ENCODE peak calls at places on chromosome 18, in nine cellular contexts. Z is fibroblast of pulmonary artery; Q is thyroid gland; X is CD8-positive, alpha-beta T cell; I is astrocyte; K is testis; T is cardiac muscle cell; F is neural progenitor cell; J is GM12865. P is an unnamed sample.

GRCh38 chr18:56516769-56517168 is 121.6 kb downstream of the TXNL1 start:
- DNase-seq in Z (no peak), Q (no peak), X (no peak), I (peak; percentile 92), K (peak; percentile 29), T (no peak), F (no peak), J (no peak), P (peak; percentile 66)

GRCh38 chr18:74142251-74142650 is 5.4 kb downstream of the FBXO15 start:
- DNase-seq in Z (no peak), Q (no peak), X (no peak), I (no peak), K (no peak), T (no peak), F (no peak), J (no peak), P (no peak)

GRCh38 chr18:77140439-77141109 is 8.0 kb upstream of the MBP start:
- DNase-seq in Z (no peak), Q (no peak), X (peak; percentile 48), I (no peak), K (no peak), T (no peak), F (no peak), J (no peak), P (no peak)

GRCh38 chr18:2998644-2999043 is 14.3 kb downstream of the LPIN2 start:
- DNase-seq in Z (no peak), Q (no peak), X (no peak), I (no peak), K (no peak), T (no peak), F (no peak), J (peak; percentile 42), P (no peak)

GRCh38 chr18:23314672-23315071 is 138.4 kb upstream of the RIOK3 start:
- DNase-seq in Z (no peak), Q (no peak), X (no peak), I (no peak), K (no peak), T (no peak), F (no peak), J (no peak), P (no peak)

GRCh38 chr18:74265546-74266098 is 26.1 kb downstream of the CYB5A start:
- DNase-seq in Z (no peak), Q (no peak), X (no peak), I (no peak), K (no peak), T (no peak), F (no peak), J (no peak), P (no peak)

GRCh38 chr18:48294894-48295585 is 114.1 kb downstream of the ZBTB7C start:
- DNase-seq in Z (no peak), Q (no peak), X (no peak), I (no peak), K (no peak), T (no peak), F (no peak), J (no peak), P (peak; percentile 4)

GRCh38 chr18:27685807-27686412 is 491.0 kb downstream of the CDH2 start:
- DNase-seq in Z (peak; percentile 73), Q (peak; percentile 17), X (no peak), I (peak; percentile 29), K (peak; percentile 72), T (peak; percentile 72), F (peak; percentile 47), J (peak; percentile 26), P (peak; percentile 67)

GRCh38 chr18:34709631-34710429 is at the start of gene DTNA:
- DNase-seq in Z (peak; percentile 97), Q (no peak), X (no peak), I (peak; percentile 95), K (peak; percentile 51), T (peak; percentile 95), F (peak; percentile 64), J (peak; percentile 13), P (peak; percentile 94)

GRCh38 chr18:21112543-21113105 is 1.0 kb upstream of the ROCK1 start:
- DNase-seq in Z (peak; percentile 16), Q (no peak), X (no peak), I (no peak), K (no peak), T (peak; percentile 17), F (no peak), J (no peak), P (peak; percentile 31)

GRCh38 chr18:22822841-22823508 is 110.2 kb upstream of the RBBP8 start:
- DNase-seq in Z (no peak), Q (no peak), X (no peak), I (no peak), K (no peak), T (no peak), F (no peak), J (peak; percentile 38), P (no peak)

GRCh38 chr18:54020346-54020745 is 204.1 kb downstream of the MBD2 start:
- DNase-seq in Z (no peak), Q (no peak), X (no peak), I (peak; percentile 16), K (no peak), T (no peak), F (no peak), J (no peak), P (peak; percentile 1)

GRCh38 chr18:9094307-9095226 is 7.9 kb upstream of the NDUFV2 start:
- DNase-seq in Z (peak; percentile 82), Q (no peak), X (no peak), I (peak; percentile 86), K (no peak), T (peak; percentile 71), F (no peak), J (peak; percentile 42), P (peak; percentile 76)

GRCh38 chr18:24678113-24678512 is 217.7 kb downstream of the HRH4 start:
- DNase-seq in Z (no peak), Q (no peak), X (no peak), I (no peak), K (no peak), T (no peak), F (no peak), J (no peak), P (no peak)

GRCh38 chr18:32351014-32351413 is 119.7 kb downstream of the GAREM1 start:
- DNase-seq in Z (peak; percentile 41), Q (no peak), X (no peak), I (peak; percentile 69), K (no peak), T (peak; percentile 43), F (no peak), J (no peak), P (peak; percentile 80)

GRCh38 chr18:47261902-47262301 is 10.4 kb upstream of the SKOR2 start:
- DNase-seq in Z (no peak), Q (no peak), X (no peak), I (no peak), K (no peak), T (no peak), F (peak; percentile 7), J (no peak), P (no peak)

GRCh38 chr18:47265197-47265596 is 13.7 kb upstream of the SKOR2 start:
- DNase-seq in Z (peak; percentile 20), Q (no peak), X (no peak), I (peak; percentile 61), K (no peak), T (peak; percentile 31), F (no peak), J (no peak), P (peak; percentile 61)

GRCh38 chr18:47262397-47263196 is 11.1 kb upstream of the SKOR2 start:
- DNase-seq in Z (no peak), Q (no peak), X (no peak), I (no peak), K (no peak), T (no peak), F (peak; percentile 33), J (no peak), P (no peak)

GRCh38 chr18:47263828-47264314 is 12.4 kb upstream of the SKOR2 start:
- DNase-seq in Z (no peak), Q (no peak), X (no peak), I (no peak), K (no peak), T (no peak), F (peak; percentile 65), J (no peak), P (no peak)

GRCh38 chr18:47263197-47263827 is 11.9 kb upstream of the SKOR2 start:
- DNase-seq in Z (no peak), Q (no peak), X (no peak), I (no peak), K (no peak), T (no peak), F (peak; percentile 83), J (no peak), P (no peak)
- TF ChIP-seq CTCF in Z (no peak), Q (no peak), X (no peak), I (peak; percentile 7), K (no peak), T (peak; percentile 25), F (peak; percentile 80), J (no peak), P (peak; percentile 11)

GRCh38 chr18:59049726-59050660 is 89.7 kb upstream of the SEC11C start:
- DNase-seq in Z (no peak), Q (no peak), X (no peak), I (no peak), K (no peak), T (no peak), F (peak; percentile 11), J (no peak), P (no peak)
- H3K4me3 ChIP-seq in Z (no peak overlapping the region), Q (no peak overlapping the region), X (no peak overlapping the region), I (no peak overlapping the region), K (no peak overlapping the region), T (no peak overlapping the region), F (no peak overlapping the region), J (no peak overlapping the region), P (no peak overlapping the region)

DNA sequence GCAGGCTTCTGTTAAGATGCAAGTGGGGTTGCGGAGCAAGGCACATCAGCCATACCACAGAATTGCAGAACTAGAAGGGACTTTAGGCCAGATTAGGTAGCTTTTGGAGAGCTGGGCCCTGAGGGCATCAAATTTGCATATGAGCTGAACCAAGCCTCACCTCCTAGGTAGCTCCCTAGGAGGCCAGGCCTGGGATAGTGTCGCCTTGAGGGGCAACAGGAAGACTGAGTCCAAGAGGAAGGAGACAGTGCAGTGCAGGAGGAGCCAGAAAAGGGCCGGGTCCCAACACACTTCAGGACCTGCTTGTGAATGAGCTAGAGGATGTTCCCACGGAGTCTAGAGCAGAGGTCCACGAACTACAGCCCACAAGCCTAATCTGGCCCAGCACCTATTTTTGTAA is 98.7 kb downstream of the MAPK4 start:
- DNase-seq in Z (no peak), Q (no peak), X (no peak), I (no peak), K (no peak), T (no peak), F (no peak), J (no peak), P (no peak)
- TF ChIP-seq CTCF in Z (no peak), Q (no peak), X (no peak), I (no peak), K (no peak), T (no peak), F (no peak), J (no peak), P (no peak)

DNA sequence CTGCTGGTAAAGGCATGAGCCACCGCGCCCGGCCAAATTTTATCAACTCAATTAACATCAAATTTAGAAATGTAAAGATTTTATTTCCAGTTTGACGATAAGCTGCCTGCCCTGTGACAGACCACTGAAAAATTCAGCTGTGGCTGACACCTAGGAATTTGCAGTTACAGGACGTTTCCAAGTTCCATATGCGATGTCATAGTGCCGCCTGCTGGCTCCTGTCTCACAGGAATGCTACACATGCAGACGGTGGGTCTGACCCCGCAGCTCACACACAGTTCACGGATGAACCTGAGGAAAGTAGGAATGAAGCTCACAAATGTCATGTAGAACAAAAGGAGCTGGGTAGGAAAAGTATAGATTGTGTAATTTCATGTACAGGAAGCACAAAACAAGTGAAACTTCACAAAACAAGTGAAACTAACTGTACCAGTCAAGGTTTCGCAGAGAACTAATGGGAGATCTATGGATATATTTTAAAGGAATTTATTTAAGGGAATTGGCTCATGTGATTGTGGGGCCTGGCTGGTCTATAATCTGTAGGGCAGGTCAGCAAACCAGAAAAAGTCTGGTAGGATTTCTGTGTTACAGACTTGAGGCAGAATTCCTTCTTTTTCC is 13.2 kb upstream of the SEH1L start:
- DNase-seq in Z (peak; percentile 90), Q (peak; percentile 85), X (peak; percentile 79), I (peak; percentile 64), K (peak; percentile 89), T (peak; percentile 91), F (peak; percentile 90), J (peak; percentile 84), P (peak; percentile 91)
- H3K4me3 ChIP-seq in Z (no peak overlapping the region), Q (no peak overlapping the region), X (no peak overlapping the region), I (no peak overlapping the region), K (no peak overlapping the region), T (no peak overlapping the region), F (no peak overlapping the region), J (no peak overlapping the region), P (no peak overlapping the region)

P was measured in fibroblast of the aortic adventitia.